ENCODE peak calls at places on chromosomes 13 and 19, in six cellular contexts. O is stimulated activated CD4-positive, alpha-beta T cell treated with anti-CD3 and anti-CD28 coated beads, Interleukin-15, amount 100 ng/mL, for 1 hour; E is NAMALWA; G is dorsolateral prefrontal cortex; B is dermis blood vessel endothelial cell; I is NCI-H1105 treated with DMSO at 0.1 percent for 48 hours. F is an unnamed sample.

GRCh38 chr13:108508263-108508662 is 121.1 kb upstream of the MYO16 start:
- DNase-seq in E (peak), I (peak), G (no peak), B (no peak), O (no peak), F (peak)

GRCh38 chr13:29511980-29512379 is 83.5 kb downstream of the SLC7A1 start:
- DNase-seq in O (no peak), I (no peak), E (no peak), B (no peak), G (no peak), F (no peak)

GRCh38 chr19:39299404-39299803 is 3.2 kb downstream of the IFNL1 start:
- DNase-seq in G (no peak), O (no peak), I (no peak), B (no peak), E (no peak), F (no peak)

GRCh38 chr13:43401364-43401763 is 378.0 kb downstream of the DNAJC15 start:
- DNase-seq in I (no peak), E (peak), O (no peak), G (no peak), B (no peak), F (no peak)

GRCh38 chr19:632228-633067 is 889 bp downstream of the POLRMT start:
- DNase-seq in G (no peak), O (no peak), I (no peak), B (peak), E (peak), F (no peak)

GRCh38 chr13:28358673-28359072 is 136.3 kb downstream of the FLT1 start:
- DNase-seq in G (no peak), I (no peak), B (no peak), E (no peak), O (no peak), F (no peak)

GRCh38 chr19:4911314-4911713 is 2.0 kb downstream of the UHRF1 start:
- DNase-seq in O (no peak), E (no peak), B (no peak), I (no peak), G (no peak), F (no peak)

GRCh38 chr13:25753976-25754375 is 297.8 kb downstream of the SHISA2 start:
- DNase-seq in G (no peak), O (no peak), I (no peak), E (no peak), B (no peak), F (no peak)

GRCh38 chr19:45670670-45671453 is 2.8 kb downstream of the GIPR start:
- DNase-seq in B (peak), I (no peak), G (no peak), O (no peak), E (peak), F (no peak)

GRCh38 chr13:77207943-77208342 is 119.0 kb downstream of the MYCBP2 start:
- DNase-seq in O (no peak), I (no peak), G (no peak), B (peak), E (no peak), F (no peak)

GRCh38 chr13:29859971-29860370 is 9.6 kb upstream of the UBL3 start:
- DNase-seq in O (no peak), E (no peak), I (no peak), G (no peak), B (no peak), F (no peak)

GRCh38 chr13:47933688-47934011 is 67.4 kb downstream of the SUCLA2 start:
- DNase-seq in B (no peak), E (peak), I (no peak), O (no peak), G (no peak), F (no peak)

GRCh38 chr13:106155411-106155810 is 380.1 kb downstream of the EFNB2 start:
- DNase-seq in B (no peak), I (no peak), G (no peak), O (no peak), E (no peak), F (no peak)

GRCh38 chr13:51674276-51674675 is 90.0 kb downstream of the WDFY2 start:
- DNase-seq in I (no peak), E (no peak), G (no peak), B (no peak), O (no peak), F (no peak)

GRCh38 chr13:65892859-65893258 is 1337.3 kb downstream of the PCDH9 start:
- DNase-seq in G (no peak), B (peak), O (no peak), I (no peak), E (no peak), F (no peak)

GRCh38 chr13:29937836-29938235 is 87.4 kb upstream of the UBL3 start:
- DNase-seq in E (peak), G (no peak), O (no peak), B (no peak), I (no peak), F (no peak)

GRCh38 chr13:35690546-35690945 is 214.1 kb upstream of the MAB21L1 start:
- DNase-seq in B (no peak), G (no peak), E (no peak), I (no peak), O (no peak), F (no peak)

GRCh38 chr19:1882089-1882785 is 3.1 kb downstream of the ABHD17A start:
- DNase-seq in O (peak), I (no peak), B (peak), G (no peak), E (peak), F (no peak)

GRCh38 chr13:102793583-102794355 is 5.0 kb downstream of the POGLUT2 start:
- DNase-seq in B (no peak), O (no peak), E (no peak), G (no peak), I (no peak), F (no peak)

GRCh38 chr13:35198821-35199220 is 256.8 kb downstream of the NBEA start:
- DNase-seq in B (no peak), G (no peak), E (no peak), O (no peak), I (peak), F (peak)

GRCh38 chr19:2332341-2333026 is 4.0 kb downstream of the SPPL2B start:
- DNase-seq in I (peak), O (no peak), B (no peak), G (no peak), E (peak), F (peak)

GRCh38 chr13:98476106-98476505 is 100.8 kb downstream of the STK24 start:
- DNase-seq in I (no peak), O (peak), B (peak), G (no peak), E (no peak), F (no peak)

GRCh38 chr19:29876414-29876813 is 64.6 kb downstream of the CCNE1 start:
- DNase-seq in G (no peak), I (no peak), E (no peak), B (no peak), O (no peak), F (no peak)

GRCh38 chr13:41059466-41059865 is 1.8 kb upstream of the WBP4 start:
- DNase-seq in O (no peak), I (peak), E (peak), B (peak), G (no peak), F (no peak)

GRCh38 chr19:33552191-33552927 is 30.8 kb upstream of the PEPD start:
- DNase-seq in B (no peak), O (no peak), E (no peak), G (no peak), I (no peak), F (no peak)

GRCh38 chr19:22893855-22894270 is 61.8 kb downstream of the ZNF723 start:
- DNase-seq in I (no peak), E (no peak), B (no peak), G (no peak), O (no peak), F (no peak)

GRCh38 chr19:28669804-28670203 is 543.1 kb downstream of the UQCRFS1 start:
- DNase-seq in E (no peak), I (no peak), O (no peak), G (no peak), B (no peak), F (no peak)

GRCh38 chr13:85503797-85504196 is 295.4 kb downstream of the SLITRK6 start:
- DNase-seq in O (no peak), B (no peak), G (no peak), E (no peak), I (no peak), F (no peak)

GRCh38 chr19:47719047-47719885 is 6.0 kb downstream of the EHD2 start:
- DNase-seq in G (peak), E (no peak), I (no peak), B (peak), O (no peak), F (no peak)

GRCh38 chr19:49064029-49064629 is 489 bp downstream of the NTF4 start:
- DNase-seq in I (no peak), G (no peak), B (no peak), O (no peak), E (no peak), F (no peak)

GRCh38 chr13:27481766-27482165 is 31.4 kb upstream of the MTIF3 start:
- DNase-seq in G (peak), E (peak), O (no peak), I (peak), B (peak), F (peak)

GRCh38 chr19:46861691-46862503 is 1.1 kb downstream of the ARHGAP35 start:
- DNase-seq in E (peak), B (peak), G (no peak), I (peak), O (no peak), F (no peak)

GRCh38 chr19:53389591-53390377 is 5.2 kb upstream of the ZNF765 start:
- DNase-seq in B (no peak), I (no peak), E (no peak), O (no peak), G (peak), F (no peak)

GRCh38 chr19:46133101-46133627 is 8.7 kb upstream of the IGFL3 start:
- DNase-seq in I (peak), E (no peak), O (no peak), G (no peak), B (peak), F (peak)

GRCh38 chr19:42017040-42017439 is 23.0 kb upstream of the ATP1A3 start:
- DNase-seq in E (no peak), G (no peak), I (no peak), O (no peak), B (no peak), F (no peak)

GRCh38 chr19:51687791-51688664 is 5.1 kb upstream of the SPACA6 start:
- DNase-seq in E (no peak), I (no peak), B (peak), O (no peak), G (peak), F (no peak)

GRCh38 chr13:110575322-110576069 is 14.0 kb upstream of the RAB20 start:
- DNase-seq in O (no peak), B (no peak), I (no peak), G (no peak), E (no peak), F (no peak)

F was measured in COR-L47.